ENCODE peak calls at places on chromosome 20, in eight cellular contexts. One of them, this sample, is unnamed.

GRCh38 chr20:19880256-19881079 is 122.4 kb downstream of the RIN2 start:
- DNase-seq in tibial nerve: no peak
- DNase-seq in Calu3: no peak
- DNase-seq in AG10803: peak
- DNase-seq in AG04450: peak
- DNase-seq in fibroblast of the aortic adventitia: peak
- DNase-seq in glutamatergic neuron: no peak
- DNase-seq in psoas muscle: no peak
- DNase-seq in this sample: no peak

GRCh38 chr20:35515949-35516645 is 13.4 kb downstream of the C20orf173 start:
- DNase-seq in tibial nerve: no peak
- DNase-seq in glutamatergic neuron: no peak
- DNase-seq in AG10803: peak
- DNase-seq in Calu3: peak
- DNase-seq in psoas muscle: no peak
- DNase-seq in AG04450: peak
- DNase-seq in fibroblast of the aortic adventitia: peak
- DNase-seq in this sample: no peak

GRCh38 chr20:57675773-57676172 is 34.0 kb downstream of the PMEPA1 start:
- DNase-seq in tibial nerve: no peak
- DNase-seq in psoas muscle: no peak
- DNase-seq in glutamatergic neuron: no peak
- DNase-seq in fibroblast of the aortic adventitia: no peak
- DNase-seq in Calu3: no peak
- DNase-seq in AG10803: no peak
- DNase-seq in AG04450: no peak
- DNase-seq in this sample: no peak

GRCh38 chr20:34604980-34605788 is 46.7 kb downstream of the MAP1LC3A start:
- DNase-seq in tibial nerve: no peak
- DNase-seq in glutamatergic neuron: no peak
- DNase-seq in AG10803: peak
- DNase-seq in fibroblast of the aortic adventitia: peak
- DNase-seq in AG04450: peak
- DNase-seq in psoas muscle: no peak
- DNase-seq in Calu3: no peak
- DNase-seq in this sample: no peak

GRCh38 chr20:36162272-36162966 is 7.9 kb downstream of the EPB41L1 start:
- DNase-seq in fibroblast of the aortic adventitia: peak
- DNase-seq in tibial nerve: no peak
- DNase-seq in AG04450: no peak
- DNase-seq in psoas muscle: no peak
- DNase-seq in Calu3: no peak
- DNase-seq in glutamatergic neuron: no peak
- DNase-seq in AG10803: peak
- DNase-seq in this sample: no peak

GRCh38 chr20:63150391-63150898 is 65.5 kb downstream of the YTHDF1 start:
- DNase-seq in AG04450: no peak
- DNase-seq in fibroblast of the aortic adventitia: no peak
- DNase-seq in psoas muscle: peak
- DNase-seq in Calu3: no peak
- DNase-seq in glutamatergic neuron: peak
- DNase-seq in AG10803: no peak
- DNase-seq in tibial nerve: no peak
- DNase-seq in this sample: no peak

GRCh38 chr20:44683263-44684046 is 31.7 kb upstream of the CCN5 start:
- DNase-seq in tibial nerve: no peak
- DNase-seq in AG10803: no peak
- DNase-seq in glutamatergic neuron: peak
- DNase-seq in fibroblast of the aortic adventitia: no peak
- DNase-seq in AG04450: no peak
- DNase-seq in Calu3: peak
- DNase-seq in psoas muscle: no peak
- DNase-seq in this sample: peak

GRCh38 chr20:5100684-5101347 is 18.9 kb downstream of the PCNA start:
- DNase-seq in psoas muscle: peak
- DNase-seq in fibroblast of the aortic adventitia: peak
- DNase-seq in Calu3: peak
- DNase-seq in AG10803: peak
- DNase-seq in glutamatergic neuron: peak
- DNase-seq in AG04450: no peak
- DNase-seq in tibial nerve: peak
- DNase-seq in this sample: peak

GRCh38 chr20:856361-856775 is 22.9 kb downstream of the FAM110A start:
- DNase-seq in AG10803: peak
- DNase-seq in AG04450: no peak
- DNase-seq in tibial nerve: no peak
- DNase-seq in Calu3: peak
- DNase-seq in psoas muscle: no peak
- DNase-seq in fibroblast of the aortic adventitia: peak
- DNase-seq in glutamatergic neuron: no peak
- DNase-seq in this sample: no peak

GRCh38 chr20:24118781-24119175 is 130.2 kb upstream of the GGTLC1 start:
- DNase-seq in psoas muscle: peak
- DNase-seq in tibial nerve: no peak
- DNase-seq in AG04450: no peak
- DNase-seq in AG10803: peak
- DNase-seq in fibroblast of the aortic adventitia: peak
- DNase-seq in glutamatergic neuron: no peak
- DNase-seq in Calu3: no peak
- DNase-seq in this sample: no peak

GRCh38 chr20:25042531-25043498 is 15.1 kb downstream of the ACSS1 start:
- DNase-seq in fibroblast of the aortic adventitia: no peak
- DNase-seq in Calu3: no peak
- DNase-seq in glutamatergic neuron: no peak
- DNase-seq in psoas muscle: peak
- DNase-seq in AG10803: no peak
- DNase-seq in AG04450: no peak
- DNase-seq in tibial nerve: no peak
- DNase-seq in this sample: no peak

GRCh38 chr20:44803383-44803941 is 6.9 kb downstream of the RIMS4 start:
- DNase-seq in glutamatergic neuron: peak
- DNase-seq in psoas muscle: peak
- DNase-seq in tibial nerve: no peak
- DNase-seq in AG10803: no peak
- DNase-seq in fibroblast of the aortic adventitia: no peak
- DNase-seq in AG04450: no peak
- DNase-seq in Calu3: no peak
- DNase-seq in this sample: no peak

GRCh38 chr20:5862703-5863039 is 87.7 kb downstream of the TRMT6 start:
- DNase-seq in Calu3: no peak
- DNase-seq in fibroblast of the aortic adventitia: no peak
- DNase-seq in tibial nerve: no peak
- DNase-seq in glutamatergic neuron: no peak
- DNase-seq in psoas muscle: no peak
- DNase-seq in AG04450: no peak
- DNase-seq in AG10803: no peak
- DNase-seq in this sample: no peak

GRCh38 chr20:62599216-62600110 is 42.8 kb upstream of the SLCO4A1 start:
- DNase-seq in AG04450: no peak
- DNase-seq in tibial nerve: no peak
- DNase-seq in fibroblast of the aortic adventitia: no peak
- DNase-seq in glutamatergic neuron: no peak
- DNase-seq in AG10803: no peak
- DNase-seq in Calu3: no peak
- DNase-seq in psoas muscle: no peak
- DNase-seq in this sample: no peak

GRCh38 chr20:13947719-13948118 is 42.7 kb downstream of the SEL1L2 start:
- DNase-seq in fibroblast of the aortic adventitia: no peak
- DNase-seq in glutamatergic neuron: no peak
- DNase-seq in psoas muscle: no peak
- DNase-seq in AG10803: no peak
- DNase-seq in Calu3: no peak
- DNase-seq in AG04450: no peak
- DNase-seq in tibial nerve: no peak
- DNase-seq in this sample: no peak

GRCh38 chr20:13953227-13953626 is 37.2 kb downstream of the SEL1L2 start:
- DNase-seq in psoas muscle: no peak
- DNase-seq in glutamatergic neuron: no peak
- DNase-seq in Calu3: no peak
- DNase-seq in AG04450: no peak
- DNase-seq in AG10803: no peak
- DNase-seq in fibroblast of the aortic adventitia: no peak
- DNase-seq in tibial nerve: no peak
- DNase-seq in this sample: peak
- TF ChIP-seq CTCF in psoas muscle: no peak
- TF ChIP-seq CTCF in glutamatergic neuron: peak
- TF ChIP-seq CTCF in Calu3: no peak
- TF ChIP-seq CTCF in AG04450: no peak
- TF ChIP-seq CTCF in AG10803: peak
- TF ChIP-seq CTCF in fibroblast of the aortic adventitia: no peak
- TF ChIP-seq CTCF in tibial nerve: no peak
- TF ChIP-seq CTCF in this sample: peak

GRCh38 chr20:53679597-53680309 is 86.1 kb upstream of the ZNF217 start:
- DNase-seq in fibroblast of the aortic adventitia: no peak
- DNase-seq in AG10803: no peak
- DNase-seq in Calu3: no peak
- DNase-seq in glutamatergic neuron: no peak
- DNase-seq in AG04450: no peak
- DNase-seq in tibial nerve: no peak
- DNase-seq in psoas muscle: no peak
- DNase-seq in this sample: no peak

GRCh38 chr20:53677447-53678314 is 84.0 kb upstream of the ZNF217 start:
- DNase-seq in fibroblast of the aortic adventitia: peak
- DNase-seq in AG04450: no peak
- DNase-seq in glutamatergic neuron: peak
- DNase-seq in AG10803: peak
- DNase-seq in psoas muscle: no peak
- DNase-seq in tibial nerve: no peak
- DNase-seq in Calu3: peak
- DNase-seq in this sample: peak

GRCh38 chr20:53676987-53677386 is 83.3 kb upstream of the ZNF217 start:
- DNase-seq in AG10803: no peak
- DNase-seq in Calu3: no peak
- DNase-seq in glutamatergic neuron: no peak
- DNase-seq in tibial nerve: no peak
- DNase-seq in AG04450: no peak
- DNase-seq in psoas muscle: no peak
- DNase-seq in fibroblast of the aortic adventitia: no peak
- DNase-seq in this sample: no peak

GRCh38 chr20:53678990-53679596 is 85.5 kb upstream of the ZNF217 start:
- DNase-seq in AG10803: peak
- DNase-seq in AG04450: no peak
- DNase-seq in fibroblast of the aortic adventitia: no peak
- DNase-seq in tibial nerve: no peak
- DNase-seq in Calu3: no peak
- DNase-seq in psoas muscle: no peak
- DNase-seq in glutamatergic neuron: no peak
- DNase-seq in this sample: no peak

GRCh38 chr20:53678315-53678989 is 84.8 kb upstream of the ZNF217 start:
- DNase-seq in fibroblast of the aortic adventitia: no peak
- DNase-seq in AG04450: no peak
- DNase-seq in glutamatergic neuron: no peak
- DNase-seq in AG10803: no peak
- DNase-seq in Calu3: no peak
- DNase-seq in tibial nerve: no peak
- DNase-seq in psoas muscle: no peak
- DNase-seq in this sample: no peak
- TF ChIP-seq CTCF in fibroblast of the aortic adventitia: no peak
- TF ChIP-seq CTCF in AG04450: peak
- TF ChIP-seq CTCF in glutamatergic neuron: no peak
- TF ChIP-seq CTCF in AG10803: peak
- TF ChIP-seq CTCF in Calu3: no peak
- TF ChIP-seq CTCF in tibial nerve: no peak
- TF ChIP-seq CTCF in psoas muscle: no peak
- TF ChIP-seq CTCF in this sample: no peak

GRCh38 chr20:37545516-37545915 is 17.8 kb upstream of the BLCAP start:
- DNase-seq in glutamatergic neuron: no peak
- DNase-seq in AG04450: no peak
- DNase-seq in tibial nerve: no peak
- DNase-seq in Calu3: no peak
- DNase-seq in AG10803: no peak
- DNase-seq in fibroblast of the aortic adventitia: no peak
- DNase-seq in psoas muscle: no peak
- DNase-seq in this sample: no peak

GRCh38 chr20:37542281-37542680 is 14.6 kb upstream of the BLCAP start:
- DNase-seq in fibroblast of the aortic adventitia: no peak
- DNase-seq in glutamatergic neuron: no peak
- DNase-seq in AG10803: no peak
- DNase-seq in tibial nerve: no peak
- DNase-seq in psoas muscle: no peak
- DNase-seq in Calu3: no peak
- DNase-seq in AG04450: no peak
- DNase-seq in this sample: no peak

GRCh38 chr20:37541326-37541725 is 13.7 kb upstream of the BLCAP start:
- DNase-seq in tibial nerve: no peak
- DNase-seq in fibroblast of the aortic adventitia: no peak
- DNase-seq in psoas muscle: no peak
- DNase-seq in AG04450: no peak
- DNase-seq in Calu3: no peak
- DNase-seq in glutamatergic neuron: no peak
- DNase-seq in AG10803: no peak
- DNase-seq in this sample: no peak

GRCh38 chr20:37544386-37544785 is 16.7 kb upstream of the BLCAP start:
- DNase-seq in tibial nerve: no peak
- DNase-seq in Calu3: no peak
- DNase-seq in AG04450: no peak
- DNase-seq in glutamatergic neuron: no peak
- DNase-seq in fibroblast of the aortic adventitia: no peak
- DNase-seq in AG10803: no peak
- DNase-seq in psoas muscle: no peak
- DNase-seq in this sample: no peak

DNA sequence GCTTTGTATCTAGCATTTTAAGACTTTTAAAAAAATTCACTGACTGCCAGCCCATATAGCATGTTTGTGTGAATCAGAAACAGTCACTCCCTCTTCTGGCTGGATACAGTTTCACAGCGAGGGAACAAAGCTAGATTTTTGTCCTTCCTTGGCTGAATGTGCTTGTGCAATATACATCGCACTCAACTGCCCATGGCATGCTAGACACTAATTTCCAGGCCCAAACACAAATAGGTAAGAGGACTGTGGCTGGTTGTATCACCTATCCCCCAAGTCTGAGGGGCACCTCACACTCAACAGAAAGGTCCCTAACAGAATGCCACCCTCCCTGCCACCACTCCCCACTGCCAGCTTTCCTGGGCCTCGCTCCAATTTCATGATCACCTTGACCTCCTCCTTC is 16.2 kb upstream of the BLCAP start:
- DNase-seq in tibial nerve: no peak
- DNase-seq in AG04450: no peak
- DNase-seq in fibroblast of the aortic adventitia: peak
- DNase-seq in Calu3: peak
- DNase-seq in AG10803: peak
- DNase-seq in psoas muscle: no peak
- DNase-seq in glutamatergic neuron: no peak
- DNase-seq in this sample: no peak
- TF ChIP-seq CTCF in tibial nerve: no peak
- TF ChIP-seq CTCF in AG04450: peak
- TF ChIP-seq CTCF in fibroblast of the aortic adventitia: peak
- TF ChIP-seq CTCF in Calu3: peak
- TF ChIP-seq CTCF in AG10803: peak
- TF ChIP-seq CTCF in psoas muscle: no peak
- TF ChIP-seq CTCF in glutamatergic neuron: no peak
- TF ChIP-seq CTCF in this sample: peak

GRCh38 chr20:61105395-61105794 is 146.7 kb upstream of the CDH4 start:
- DNase-seq in AG10803: no peak
- DNase-seq in Calu3: no peak
- DNase-seq in fibroblast of the aortic adventitia: no peak
- DNase-seq in AG04450: no peak
- DNase-seq in tibial nerve: no peak
- DNase-seq in psoas muscle: no peak
- DNase-seq in glutamatergic neuron: no peak
- DNase-seq in this sample: no peak
- TF ChIP-seq CTCF in AG10803: no peak
- TF ChIP-seq CTCF in Calu3: no peak
- TF ChIP-seq CTCF in fibroblast of the aortic adventitia: no peak
- TF ChIP-seq CTCF in AG04450: no peak
- TF ChIP-seq CTCF in tibial nerve: no peak
- TF ChIP-seq CTCF in psoas muscle: no peak
- TF ChIP-seq CTCF in glutamatergic neuron: no peak
- TF ChIP-seq CTCF in this sample: no peak